ENCODE peak calls at places on chromosomes 4 and X, in six cellular contexts. N is suprapubic skin, A is transverse colon, C is spleen, R is stomach, I is HCT116. D is an unnamed sample. For H3K4me1, the result is how much of the 10 kb centered on the place peaks cover.

GRCh38 chr4:190020790-190021717 is 6.0 kb downstream of the FRG2 start:
- DNase-seq in N (no peak), R (peak), I (no peak), C (peak), A (peak), D (peak)

GRCh38 chr4:142656178-142656577 is 189.9 kb downstream of the INPP4B start:
- DNase-seq in N (no peak), I (peak), R (no peak), A (no peak), C (no peak), D (no peak)

GRCh38 chr4:11605597-11605996 is 176.9 kb upstream of the HS3ST1 start:
- DNase-seq in N (no peak), A (no peak), C (no peak), I (no peak), R (no peak), D (no peak)

GRCh38 chrX:130172127-130172834 is 519 bp downstream of the RAB33A start:
- DNase-seq in N (no peak), C (peak), I (no peak), R (no peak), A (no peak), D (no peak)

GRCh38 chr4:139857021-139857420 is 191.4 kb downstream of the MGST2 start:
- DNase-seq in R (no peak), A (no peak), N (no peak), I (no peak), C (no peak), D (peak)

GRCh38 chrX:46263494-46263893 is 281.7 kb downstream of the ZNF674 start:
- DNase-seq in A (no peak), N (no peak), I (peak), C (no peak), R (no peak), D (no peak)

GRCh38 chr4:156138781-156139280 is 185.2 kb upstream of the CTSO start:
- DNase-seq in N (no peak), A (no peak), I (no peak), C (no peak), R (no peak), D (no peak)

GRCh38 chr4:94226763-94227162 is 19.1 kb downstream of the SMARCAD1 start:
- DNase-seq in I (no peak), R (no peak), C (no peak), N (no peak), A (no peak), D (no peak)

GRCh38 chr4:10079951-10080873 is 36.4 kb downstream of the WDR1 start:
- DNase-seq in C (peak), R (peak), A (no peak), I (no peak), N (peak), D (no peak)

GRCh38 chr4:36244257-36245084 is at the start of gene ARAP2:
- DNase-seq in A (peak), R (peak), I (peak), N (no peak), C (peak), D (peak)

GRCh38 chrX:18549643-18550042 is 122.3 kb downstream of the RS1 start:
- DNase-seq in R (no peak), C (no peak), N (no peak), A (no peak), I (no peak), D (no peak)

GRCh38 chrX:47218280-47218919 is at the start of gene CDK16:
- DNase-seq in N (no peak), C (peak), R (peak), I (peak), A (peak), D (peak)

GRCh38 chr4:20074450-20074849 is 177.3 kb upstream of the SLIT2 start:
- DNase-seq in C (no peak), N (no peak), I (no peak), A (no peak), R (no peak), D (no peak)

GRCh38 chr4:2434420-2434819 is 15.7 kb downstream of the CFAP99 start:
- DNase-seq in A (no peak), C (no peak), I (no peak), R (no peak), N (no peak), D (no peak)

GRCh38 chr4:47839259-47839658 is 1.4 kb upstream of the CORIN start:
- DNase-seq in N (peak), A (no peak), I (no peak), R (no peak), C (no peak), D (no peak)

GRCh38 chr4:41452484-41453225 is 85.3 kb upstream of the LIMCH1 start:
- DNase-seq in I (no peak), C (no peak), N (no peak), A (no peak), R (no peak), D (no peak)

GRCh38 chr4:48175806-48176205 is 41.8 kb upstream of the TXK start:
- DNase-seq in N (no peak), R (no peak), C (no peak), A (no peak), I (no peak), D (no peak)

GRCh38 chr4:25928956-25929336 is 14.9 kb downstream of the SMIM20 start:
- DNase-seq in I (no peak), R (no peak), N (no peak), A (no peak), C (no peak), D (no peak)

GRCh38 chrX:56797966-56798711 is 69.1 kb downstream of the NBDY start:
- DNase-seq in R (peak), A (peak), N (no peak), I (no peak), C (peak), D (no peak)

GRCh38 chrX:1592128-1592862 is 891 bp downstream of the AKAP17A start:
- DNase-seq in R (peak), I (no peak), C (peak), A (peak), N (no peak), D (no peak)

GRCh38 chr4:80016506-80016905 is 56.5 kb downstream of the ANTXR2 start:
- DNase-seq in I (no peak), C (no peak), R (no peak), A (no peak), N (no peak), D (no peak)

GRCh38 chr4:158155656-158156356 is 17.0 kb downstream of the GASK1B start:
- DNase-seq in N (no peak), C (no peak), A (peak), I (no peak), R (no peak), D (no peak)

GRCh38 chr4:158159718-158160094 is 13.1 kb downstream of the GASK1B start:
- DNase-seq in I (no peak), C (no peak), N (no peak), A (no peak), R (no peak), D (no peak)

GRCh38 chr4:158161561-158162354 is 11.1 kb downstream of the GASK1B start:
- DNase-seq in I (peak), A (no peak), R (no peak), C (no peak), N (no peak), D (no peak)

GRCh38 chr4:158157412-158157811 is 15.4 kb downstream of the GASK1B start:
- DNase-seq in A (no peak), C (no peak), R (no peak), N (no peak), I (no peak), D (no peak)

GRCh38 chr4:158159054-158159717 is 13.6 kb downstream of the GASK1B start:
- DNase-seq in I (no peak), C (no peak), R (no peak), A (no peak), N (no peak), D (no peak)
- H3K4me1 ChIP-seq in I (under half), C (under half), R (under half), A (under half), N (under half), D (under half)

GRCh38 chrX:107708762-107709161 is 66.8 kb downstream of the TSC22D3 start:
- DNase-seq in I (no peak), N (no peak), A (no peak), R (no peak), C (peak), D (no peak)
- TF ChIP-seq POLR2AphosphoS5 in I (no peak), N (no peak), A (no peak), R (no peak), C (no peak), D (no peak)

GRCh38 chr4:122150896-122151295 is 1.2 kb upstream of the BLTP1 start:
- DNase-seq in N (no peak), C (no peak), A (no peak), I (no peak), R (no peak), D (no peak)
- H3K4me3 ChIP-seq in N (peak), C (peak), A (no peak), I (no peak), R (peak), D (no peak)

DNA sequence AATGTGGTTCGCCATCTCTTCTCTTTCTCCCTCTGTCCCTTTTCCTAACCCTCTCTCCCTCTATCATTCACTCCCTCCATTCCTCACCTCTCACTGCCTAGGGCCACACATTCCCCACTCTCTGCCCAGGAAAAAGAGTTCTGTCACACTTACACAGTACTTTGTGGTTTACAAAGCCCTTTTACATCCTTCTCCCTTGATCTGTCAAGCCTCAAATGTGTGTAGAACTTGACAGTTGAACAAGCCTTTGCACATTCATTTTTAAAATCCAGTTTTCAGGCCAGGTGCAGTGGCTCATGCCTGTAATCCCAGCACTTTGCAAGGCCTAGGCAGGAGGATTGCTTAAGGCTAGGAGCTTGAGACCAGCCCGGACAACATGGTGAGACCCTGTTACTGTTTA is 156.3 kb downstream of the VSIG4 start:
- DNase-seq in C (no peak), R (no peak), I (no peak), A (no peak), N (no peak), D (no peak)
- H3K4me1 ChIP-seq in C (under half), R (under half), I (under half), A (under half), N (under half), D (under half)

DNA sequence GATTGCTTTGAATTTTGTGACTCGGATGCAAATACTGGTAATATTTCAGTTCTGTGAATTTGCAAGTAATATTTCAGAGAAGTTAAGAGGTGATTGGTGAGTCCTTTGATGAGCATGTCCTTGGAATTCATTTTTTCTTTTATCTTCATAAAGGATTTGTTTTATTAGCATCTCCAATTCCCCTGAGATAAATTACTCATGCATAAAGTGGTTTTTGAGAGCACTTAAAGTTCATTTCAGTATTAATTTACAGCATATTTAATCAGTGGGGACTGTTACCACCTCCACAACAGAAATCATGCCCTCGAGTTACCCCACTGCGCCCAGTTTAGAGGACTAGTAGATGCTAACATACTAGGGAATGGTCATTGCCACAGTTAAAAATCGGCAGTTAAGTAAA is 65.0 kb downstream of the ZFX start:
- DNase-seq in N (no peak), I (no peak), A (no peak), C (no peak), R (no peak), D (no peak)
- TF ChIP-seq POLR2AphosphoS5 in N (no peak), I (no peak), A (no peak), C (no peak), R (no peak), D (no peak)

DNA sequence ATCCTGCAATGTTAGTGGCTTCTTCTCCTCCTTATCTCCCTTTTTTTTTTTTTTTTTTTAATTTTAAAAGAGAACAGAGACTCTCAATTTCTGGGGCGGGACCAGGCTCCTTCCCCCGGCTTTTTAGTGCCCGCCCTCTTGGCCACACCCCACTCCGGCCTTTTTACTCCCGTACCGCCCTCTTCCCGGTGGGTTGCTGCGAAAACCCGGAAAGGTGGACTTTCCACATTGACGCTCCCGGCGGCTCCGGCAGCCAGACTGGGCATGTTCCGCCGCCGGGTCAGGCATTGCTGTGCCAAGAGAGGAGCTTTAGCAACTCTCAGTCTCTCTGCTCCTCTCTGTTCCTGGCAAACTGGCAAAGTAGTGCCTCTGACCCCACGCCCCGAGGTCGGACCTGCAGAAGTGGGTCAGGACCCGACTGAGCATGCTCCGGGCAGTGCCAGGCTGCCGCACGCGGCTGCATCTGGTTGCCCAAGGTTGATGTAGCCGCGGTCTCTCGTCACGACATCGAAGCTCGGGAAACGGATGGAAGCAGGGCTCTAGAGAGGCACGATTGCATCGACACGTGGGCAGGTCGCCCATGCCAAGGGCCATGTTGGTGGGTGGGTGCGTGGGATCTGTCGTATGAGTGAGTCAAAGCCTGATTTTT is 1.1 kb upstream of the MFAP3L start:
- DNase-seq in C (peak), I (peak), N (peak), A (peak), R (peak), D (peak)
- H3K4me3 ChIP-seq in C (peak), I (peak), N (peak), A (peak), R (peak), D (peak)

GRCh38 chr4:108359130-108359709 is 190.5 kb upstream of the LEF1 start:
- DNase-seq in R (no peak), A (no peak), N (no peak), I (no peak), C (no peak), D (no peak)

GRCh38 chr4:108356209-108356535 is 187.4 kb upstream of the LEF1 start:
- DNase-seq in I (no peak), A (no peak), N (no peak), R (no peak), C (no peak), D (no peak)

GRCh38 chr4:108352664-108353308 is 184.1 kb upstream of the LEF1 start:
- DNase-seq in N (no peak), A (no peak), C (no peak), I (no peak), R (no peak), D (no peak)

GRCh38 chr4:108351806-108352205 is 183.1 kb upstream of the LEF1 start:
- DNase-seq in N (no peak), A (no peak), I (no peak), C (no peak), R (no peak), D (no peak)

DNA sequence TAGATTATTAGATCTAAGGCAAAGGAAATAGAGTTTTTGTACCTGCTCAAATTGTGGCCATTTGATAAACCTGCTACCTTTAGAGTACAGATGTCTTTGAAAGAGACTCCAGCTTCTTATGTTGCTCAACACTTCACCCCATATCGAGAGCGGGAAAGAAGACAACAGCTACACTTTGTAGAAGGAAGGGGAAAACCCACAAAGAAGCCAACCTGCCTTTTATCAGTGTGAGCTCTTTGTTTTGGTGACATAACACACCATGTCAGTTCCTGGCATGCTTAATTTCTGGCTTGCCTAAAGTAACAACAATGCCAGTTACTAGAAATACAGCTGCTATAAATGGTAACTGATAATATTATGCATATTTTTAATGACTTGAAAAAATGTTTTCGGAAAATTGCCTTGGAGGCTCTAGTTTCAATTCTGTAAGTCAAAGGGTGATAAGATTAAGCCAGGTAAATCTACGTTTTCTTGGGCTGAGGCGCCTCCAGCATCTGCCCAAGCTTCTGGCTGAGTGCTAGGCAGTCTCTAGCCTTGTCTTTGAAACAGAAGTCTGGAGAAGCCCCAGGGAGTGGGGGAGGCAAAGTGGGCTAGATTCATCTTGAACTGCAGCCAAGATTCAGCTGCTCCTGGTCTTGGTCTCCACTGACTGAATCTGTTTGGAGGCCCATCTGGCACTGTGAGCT is 186.9 kb upstream of the LEF1 start:
- DNase-seq in I (no peak), C (no peak), R (no peak), A (no peak), N (no peak), D (no peak)
- H3K4me1 ChIP-seq in I (under half), C (under half), R (under half), A (under half), N (under half), D (under half)